ENCODE peak calls at places on chromosomes 12 and 14, in five cellular contexts. One of them, this sample, is unnamed.

GRCh38 chr14:51846631-51847488 is 13.6 kb upstream of the GNG2 start:
- DNase-seq in GM12865: peak; percentile 96
- DNase-seq in HTR-8/SVneo: no peak
- DNase-seq in activated CD8-positive, alpha-beta T cell treated with anti-CD3 and anti-CD28 coated beads, Interleukin-2, amount 10 ng/mL, durations not matched to agents 7 days and 5 days: peak; percentile 96
- DNase-seq in CD4-positive, alpha-beta T cell: peak; percentile 84
- DNase-seq in this sample: peak; percentile 88

GRCh38 chr14:50397461-50398196 is 948 bp upstream of the CDKL1 start:
- DNase-seq in GM12865: no peak
- DNase-seq in CD4-positive, alpha-beta T cell: no peak
- DNase-seq in HTR-8/SVneo: peak; percentile 35
- DNase-seq in activated CD8-positive, alpha-beta T cell treated with anti-CD3 and anti-CD28 coated beads, Interleukin-2, amount 10 ng/mL, durations not matched to agents 7 days and 5 days: no peak
- DNase-seq in this sample: no peak

GRCh38 chr14:106417224-106418049 is 891.1 kb downstream of the TMEM121 start:
- DNase-seq in activated CD8-positive, alpha-beta T cell treated with anti-CD3 and anti-CD28 coated beads, Interleukin-2, amount 10 ng/mL, durations not matched to agents 7 days and 5 days: peak; percentile 92
- DNase-seq in CD4-positive, alpha-beta T cell: peak; percentile 75
- DNase-seq in GM12865: peak; percentile 93
- DNase-seq in HTR-8/SVneo: no peak
- DNase-seq in this sample: peak; percentile 61

GRCh38 chr12:52029686-52030085 is 21.6 kb upstream of the NR4A1 start:
- DNase-seq in GM12865: no peak
- DNase-seq in activated CD8-positive, alpha-beta T cell treated with anti-CD3 and anti-CD28 coated beads, Interleukin-2, amount 10 ng/mL, durations not matched to agents 7 days and 5 days: no peak
- DNase-seq in HTR-8/SVneo: no peak
- DNase-seq in CD4-positive, alpha-beta T cell: no peak
- DNase-seq in this sample: no peak

GRCh38 chr14:99009875-99010274 is 262.1 kb downstream of the BCL11B start:
- DNase-seq in CD4-positive, alpha-beta T cell: peak; percentile 18
- DNase-seq in activated CD8-positive, alpha-beta T cell treated with anti-CD3 and anti-CD28 coated beads, Interleukin-2, amount 10 ng/mL, durations not matched to agents 7 days and 5 days: peak; percentile 32
- DNase-seq in GM12865: no peak
- DNase-seq in HTR-8/SVneo: no peak
- DNase-seq in this sample: no peak

GRCh38 chr12:26636710-26637328 is 196.2 kb downstream of the ITPR2 start:
- DNase-seq in GM12865: no peak
- DNase-seq in HTR-8/SVneo: no peak
- DNase-seq in CD4-positive, alpha-beta T cell: no peak
- DNase-seq in activated CD8-positive, alpha-beta T cell treated with anti-CD3 and anti-CD28 coated beads, Interleukin-2, amount 10 ng/mL, durations not matched to agents 7 days and 5 days: no peak
- DNase-seq in this sample: no peak

GRCh38 chr12:53097207-53097563 is 282 bp upstream of the IGFBP6 start:
- DNase-seq in activated CD8-positive, alpha-beta T cell treated with anti-CD3 and anti-CD28 coated beads, Interleukin-2, amount 10 ng/mL, durations not matched to agents 7 days and 5 days: no peak
- DNase-seq in CD4-positive, alpha-beta T cell: no peak
- DNase-seq in HTR-8/SVneo: peak; percentile 45
- DNase-seq in GM12865: no peak
- DNase-seq in this sample: no peak

GRCh38 chr12:110917961-110918360 is 2.4 kb downstream of the MYL2 start:
- DNase-seq in HTR-8/SVneo: peak; percentile 26
- DNase-seq in CD4-positive, alpha-beta T cell: no peak
- DNase-seq in activated CD8-positive, alpha-beta T cell treated with anti-CD3 and anti-CD28 coated beads, Interleukin-2, amount 10 ng/mL, durations not matched to agents 7 days and 5 days: no peak
- DNase-seq in GM12865: no peak
- DNase-seq in this sample: no peak

GRCh38 chr12:65885312-65885711 is 61.0 kb downstream of the HMGA2 start:
- DNase-seq in CD4-positive, alpha-beta T cell: no peak
- DNase-seq in activated CD8-positive, alpha-beta T cell treated with anti-CD3 and anti-CD28 coated beads, Interleukin-2, amount 10 ng/mL, durations not matched to agents 7 days and 5 days: no peak
- DNase-seq in GM12865: no peak
- DNase-seq in HTR-8/SVneo: no peak
- DNase-seq in this sample: no peak

GRCh38 chr12:130394906-130395305 is 57.2 kb downstream of the PIWIL1 start:
- DNase-seq in HTR-8/SVneo: no peak
- DNase-seq in GM12865: no peak
- DNase-seq in CD4-positive, alpha-beta T cell: no peak
- DNase-seq in activated CD8-positive, alpha-beta T cell treated with anti-CD3 and anti-CD28 coated beads, Interleukin-2, amount 10 ng/mL, durations not matched to agents 7 days and 5 days: no peak
- DNase-seq in this sample: no peak

GRCh38 chr12:92132282-92132681 is 13.4 kb downstream of the BTG1 start:
- DNase-seq in HTR-8/SVneo: no peak
- DNase-seq in CD4-positive, alpha-beta T cell: no peak
- DNase-seq in GM12865: peak; percentile 58
- DNase-seq in activated CD8-positive, alpha-beta T cell treated with anti-CD3 and anti-CD28 coated beads, Interleukin-2, amount 10 ng/mL, durations not matched to agents 7 days and 5 days: peak; percentile 41
- DNase-seq in this sample: no peak

GRCh38 chr12:63042646-63043045 is 107.7 kb upstream of the PPM1H start:
- DNase-seq in CD4-positive, alpha-beta T cell: no peak
- DNase-seq in GM12865: no peak
- DNase-seq in activated CD8-positive, alpha-beta T cell treated with anti-CD3 and anti-CD28 coated beads, Interleukin-2, amount 10 ng/mL, durations not matched to agents 7 days and 5 days: no peak
- DNase-seq in HTR-8/SVneo: no peak
- DNase-seq in this sample: no peak

GRCh38 chr12:1619599-1619998 is 9.4 kb upstream of the WNT5B start:
- DNase-seq in GM12865: peak; percentile 71
- DNase-seq in HTR-8/SVneo: no peak
- DNase-seq in CD4-positive, alpha-beta T cell: no peak
- DNase-seq in activated CD8-positive, alpha-beta T cell treated with anti-CD3 and anti-CD28 coated beads, Interleukin-2, amount 10 ng/mL, durations not matched to agents 7 days and 5 days: no peak
- DNase-seq in this sample: no peak

GRCh38 chr12:108633534-108634224 is at the start of gene SELPLG:
- DNase-seq in activated CD8-positive, alpha-beta T cell treated with anti-CD3 and anti-CD28 coated beads, Interleukin-2, amount 10 ng/mL, durations not matched to agents 7 days and 5 days: peak; percentile 92
- DNase-seq in GM12865: peak; percentile 98
- DNase-seq in HTR-8/SVneo: no peak
- DNase-seq in CD4-positive, alpha-beta T cell: peak; percentile 84
- DNase-seq in this sample: peak; percentile 84

GRCh38 chr12:115630133-115630532 is 647.4 kb downstream of the MED13L start:
- DNase-seq in HTR-8/SVneo: no peak
- DNase-seq in GM12865: no peak
- DNase-seq in activated CD8-positive, alpha-beta T cell treated with anti-CD3 and anti-CD28 coated beads, Interleukin-2, amount 10 ng/mL, durations not matched to agents 7 days and 5 days: no peak
- DNase-seq in CD4-positive, alpha-beta T cell: no peak
- DNase-seq in this sample: no peak

GRCh38 chr12:46217686-46218508 is 50.9 kb downstream of the SLC38A1 start:
- DNase-seq in HTR-8/SVneo: no peak
- DNase-seq in CD4-positive, alpha-beta T cell: peak; percentile 50
- DNase-seq in GM12865: peak; percentile 87
- DNase-seq in activated CD8-positive, alpha-beta T cell treated with anti-CD3 and anti-CD28 coated beads, Interleukin-2, amount 10 ng/mL, durations not matched to agents 7 days and 5 days: peak; percentile 82
- DNase-seq in this sample: peak; percentile 44

GRCh38 chr14:93137864-93138263 is 22.1 kb upstream of the ITPK1 start:
- DNase-seq in activated CD8-positive, alpha-beta T cell treated with anti-CD3 and anti-CD28 coated beads, Interleukin-2, amount 10 ng/mL, durations not matched to agents 7 days and 5 days: no peak
- DNase-seq in GM12865: no peak
- DNase-seq in CD4-positive, alpha-beta T cell: no peak
- DNase-seq in HTR-8/SVneo: no peak
- DNase-seq in this sample: no peak

GRCh38 chr12:81229718-81230117 is 151.8 kb downstream of the ACSS3 start:
- DNase-seq in HTR-8/SVneo: no peak
- DNase-seq in GM12865: no peak
- DNase-seq in activated CD8-positive, alpha-beta T cell treated with anti-CD3 and anti-CD28 coated beads, Interleukin-2, amount 10 ng/mL, durations not matched to agents 7 days and 5 days: no peak
- DNase-seq in CD4-positive, alpha-beta T cell: no peak
- DNase-seq in this sample: no peak

GRCh38 chr14:103708750-103709187 is 6.5 kb downstream of the XRCC3 start:
- DNase-seq in activated CD8-positive, alpha-beta T cell treated with anti-CD3 and anti-CD28 coated beads, Interleukin-2, amount 10 ng/mL, durations not matched to agents 7 days and 5 days: no peak
- DNase-seq in CD4-positive, alpha-beta T cell: no peak
- DNase-seq in GM12865: no peak
- DNase-seq in HTR-8/SVneo: no peak
- DNase-seq in this sample: no peak

GRCh38 chr12:124524231-124524925 is 43.0 kb downstream of the NCOR2 start:
- DNase-seq in activated CD8-positive, alpha-beta T cell treated with anti-CD3 and anti-CD28 coated beads, Interleukin-2, amount 10 ng/mL, durations not matched to agents 7 days and 5 days: no peak
- DNase-seq in CD4-positive, alpha-beta T cell: no peak
- DNase-seq in GM12865: no peak
- DNase-seq in HTR-8/SVneo: no peak
- DNase-seq in this sample: no peak

GRCh38 chr12:50326636-50327284 is 43.4 kb upstream of the LIMA1 start:
- DNase-seq in HTR-8/SVneo: no peak
- DNase-seq in activated CD8-positive, alpha-beta T cell treated with anti-CD3 and anti-CD28 coated beads, Interleukin-2, amount 10 ng/mL, durations not matched to agents 7 days and 5 days: no peak
- DNase-seq in CD4-positive, alpha-beta T cell: no peak
- DNase-seq in GM12865: no peak
- DNase-seq in this sample: no peak

GRCh38 chr14:69049675-69050074 is 70.6 kb upstream of the ACTN1 start:
- DNase-seq in CD4-positive, alpha-beta T cell: no peak
- DNase-seq in GM12865: no peak
- DNase-seq in HTR-8/SVneo: peak; percentile 55
- DNase-seq in activated CD8-positive, alpha-beta T cell treated with anti-CD3 and anti-CD28 coated beads, Interleukin-2, amount 10 ng/mL, durations not matched to agents 7 days and 5 days: no peak
- DNase-seq in this sample: no peak

GRCh38 chr12:2256453-2256852 is 203.7 kb downstream of the CACNA1C start:
- DNase-seq in CD4-positive, alpha-beta T cell: no peak
- DNase-seq in HTR-8/SVneo: no peak
- DNase-seq in activated CD8-positive, alpha-beta T cell treated with anti-CD3 and anti-CD28 coated beads, Interleukin-2, amount 10 ng/mL, durations not matched to agents 7 days and 5 days: no peak
- DNase-seq in GM12865: no peak
- DNase-seq in this sample: no peak

GRCh38 chr14:76168531-76168930 is 16.8 kb downstream of the GPATCH2L start:
- DNase-seq in CD4-positive, alpha-beta T cell: no peak
- DNase-seq in GM12865: no peak
- DNase-seq in HTR-8/SVneo: no peak
- DNase-seq in activated CD8-positive, alpha-beta T cell treated with anti-CD3 and anti-CD28 coated beads, Interleukin-2, amount 10 ng/mL, durations not matched to agents 7 days and 5 days: no peak
- DNase-seq in this sample: no peak

GRCh38 chr12:96434107-96434506 is 33.9 kb upstream of the CDK17 start:
- DNase-seq in activated CD8-positive, alpha-beta T cell treated with anti-CD3 and anti-CD28 coated beads, Interleukin-2, amount 10 ng/mL, durations not matched to agents 7 days and 5 days: peak; percentile 90
- DNase-seq in CD4-positive, alpha-beta T cell: peak; percentile 64
- DNase-seq in GM12865: peak; percentile 82
- DNase-seq in HTR-8/SVneo: peak; percentile 47
- DNase-seq in this sample: peak; percentile 74

GRCh38 chr12:34406996-34407300 is 384.7 kb downstream of the ALG10 start:
- DNase-seq in CD4-positive, alpha-beta T cell: no peak
- DNase-seq in activated CD8-positive, alpha-beta T cell treated with anti-CD3 and anti-CD28 coated beads, Interleukin-2, amount 10 ng/mL, durations not matched to agents 7 days and 5 days: no peak
- DNase-seq in GM12865: no peak
- DNase-seq in HTR-8/SVneo: no peak
- DNase-seq in this sample: no peak

GRCh38 chr14:65052832-65053231 is 49.5 kb downstream of the MAX start:
- DNase-seq in activated CD8-positive, alpha-beta T cell treated with anti-CD3 and anti-CD28 coated beads, Interleukin-2, amount 10 ng/mL, durations not matched to agents 7 days and 5 days: no peak
- DNase-seq in CD4-positive, alpha-beta T cell: no peak
- DNase-seq in GM12865: no peak
- DNase-seq in HTR-8/SVneo: no peak
- DNase-seq in this sample: no peak

GRCh38 chr12:31507966-31508365 is 83.0 kb downstream of the DENND5B start:
- DNase-seq in HTR-8/SVneo: no peak
- DNase-seq in CD4-positive, alpha-beta T cell: no peak
- DNase-seq in activated CD8-positive, alpha-beta T cell treated with anti-CD3 and anti-CD28 coated beads, Interleukin-2, amount 10 ng/mL, durations not matched to agents 7 days and 5 days: no peak
- DNase-seq in GM12865: no peak
- DNase-seq in this sample: no peak

GRCh38 chr12:116517431-116518045 is 41.6 kb upstream of the MAP1LC3B2 start:
- DNase-seq in CD4-positive, alpha-beta T cell: no peak
- DNase-seq in activated CD8-positive, alpha-beta T cell treated with anti-CD3 and anti-CD28 coated beads, Interleukin-2, amount 10 ng/mL, durations not matched to agents 7 days and 5 days: no peak
- DNase-seq in HTR-8/SVneo: no peak
- DNase-seq in GM12865: no peak
- DNase-seq in this sample: no peak

GRCh38 chr12:119624971-119625370 is 31.4 kb downstream of the TMEM233 start:
- DNase-seq in HTR-8/SVneo: no peak
- DNase-seq in activated CD8-positive, alpha-beta T cell treated with anti-CD3 and anti-CD28 coated beads, Interleukin-2, amount 10 ng/mL, durations not matched to agents 7 days and 5 days: no peak
- DNase-seq in GM12865: no peak
- DNase-seq in CD4-positive, alpha-beta T cell: no peak
- DNase-seq in this sample: no peak

GRCh38 chr12:100827901-100828520 is 33.4 kb downstream of the ANO4 start:
- DNase-seq in HTR-8/SVneo: no peak
- DNase-seq in activated CD8-positive, alpha-beta T cell treated with anti-CD3 and anti-CD28 coated beads, Interleukin-2, amount 10 ng/mL, durations not matched to agents 7 days and 5 days: no peak
- DNase-seq in GM12865: peak; percentile 40
- DNase-seq in CD4-positive, alpha-beta T cell: no peak
- DNase-seq in this sample: no peak

GRCh38 chr14:96400495-96400894 is 8.6 kb downstream of the AK7 start:
- DNase-seq in GM12865: no peak
- DNase-seq in HTR-8/SVneo: no peak
- DNase-seq in CD4-positive, alpha-beta T cell: no peak
- DNase-seq in activated CD8-positive, alpha-beta T cell treated with anti-CD3 and anti-CD28 coated beads, Interleukin-2, amount 10 ng/mL, durations not matched to agents 7 days and 5 days: no peak
- DNase-seq in this sample: no peak

GRCh38 chr14:90276627-90277367 is 20.4 kb downstream of the PSMC1 start:
- DNase-seq in activated CD8-positive, alpha-beta T cell treated with anti-CD3 and anti-CD28 coated beads, Interleukin-2, amount 10 ng/mL, durations not matched to agents 7 days and 5 days: no peak
- DNase-seq in HTR-8/SVneo: no peak
- DNase-seq in CD4-positive, alpha-beta T cell: no peak
- DNase-seq in GM12865: no peak
- DNase-seq in this sample: no peak

GRCh38 chr14:55802986-55803431 is 223.0 kb downstream of the KTN1 start:
- DNase-seq in activated CD8-positive, alpha-beta T cell treated with anti-CD3 and anti-CD28 coated beads, Interleukin-2, amount 10 ng/mL, durations not matched to agents 7 days and 5 days: no peak
- DNase-seq in HTR-8/SVneo: peak; percentile 27
- DNase-seq in CD4-positive, alpha-beta T cell: no peak
- DNase-seq in GM12865: no peak
- DNase-seq in this sample: no peak

GRCh38 chr12:101086490-101086889 is 123.5 kb downstream of the SLC5A8 start:
- DNase-seq in activated CD8-positive, alpha-beta T cell treated with anti-CD3 and anti-CD28 coated beads, Interleukin-2, amount 10 ng/mL, durations not matched to agents 7 days and 5 days: no peak
- DNase-seq in HTR-8/SVneo: peak; percentile 23
- DNase-seq in GM12865: no peak
- DNase-seq in CD4-positive, alpha-beta T cell: no peak
- DNase-seq in this sample: no peak

GRCh38 chr14:47948981-47949380 is 273.6 kb upstream of the MDGA2 start:
- DNase-seq in GM12865: no peak
- DNase-seq in activated CD8-positive, alpha-beta T cell treated with anti-CD3 and anti-CD28 coated beads, Interleukin-2, amount 10 ng/mL, durations not matched to agents 7 days and 5 days: no peak
- DNase-seq in CD4-positive, alpha-beta T cell: no peak
- DNase-seq in HTR-8/SVneo: no peak
- DNase-seq in this sample: no peak

GRCh38 chr12:126897102-126897501 is 1369.9 kb upstream of the TMEM132C start:
- DNase-seq in activated CD8-positive, alpha-beta T cell treated with anti-CD3 and anti-CD28 coated beads, Interleukin-2, amount 10 ng/mL, durations not matched to agents 7 days and 5 days: no peak
- DNase-seq in GM12865: no peak
- DNase-seq in HTR-8/SVneo: no peak
- DNase-seq in CD4-positive, alpha-beta T cell: no peak
- DNase-seq in this sample: no peak

GRCh38 chr12:123907726-123908476 is 64.7 kb downstream of the CCDC92 start:
- DNase-seq in CD4-positive, alpha-beta T cell: no peak
- DNase-seq in activated CD8-positive, alpha-beta T cell treated with anti-CD3 and anti-CD28 coated beads, Interleukin-2, amount 10 ng/mL, durations not matched to agents 7 days and 5 days: no peak
- DNase-seq in HTR-8/SVneo: no peak
- DNase-seq in GM12865: no peak
- DNase-seq in this sample: no peak

GRCh38 chr14:50964683-50965390 is 20.6 kb upstream of the PYGL start:
- DNase-seq in CD4-positive, alpha-beta T cell: no peak
- DNase-seq in activated CD8-positive, alpha-beta T cell treated with anti-CD3 and anti-CD28 coated beads, Interleukin-2, amount 10 ng/mL, durations not matched to agents 7 days and 5 days: no peak
- DNase-seq in HTR-8/SVneo: peak; percentile 58
- DNase-seq in GM12865: no peak
- DNase-seq in this sample: no peak

GRCh38 chr12:76035045-76035444 is 3.5 kb upstream of the PHLDA1 start:
- DNase-seq in HTR-8/SVneo: no peak
- DNase-seq in activated CD8-positive, alpha-beta T cell treated with anti-CD3 and anti-CD28 coated beads, Interleukin-2, amount 10 ng/mL, durations not matched to agents 7 days and 5 days: no peak
- DNase-seq in CD4-positive, alpha-beta T cell: no peak
- DNase-seq in GM12865: no peak
- DNase-seq in this sample: no peak

This sample was measured in T-helper 22 cell.